ENCODE peak calls at places on chromosomes 16 and 17, in five cellular contexts. One of them, this sample, is unnamed.

GRCh38 chr16:84498859-84499620 is 5.4 kb downstream of the MEAK7 start:
- DNase-seq in stomach: no peak
- DNase-seq in H54: no peak
- DNase-seq in ovary: no peak
- DNase-seq in heart left ventricle: no peak
- DNase-seq in this sample: no peak

GRCh38 chr17:45345554-45346254 is 28.9 kb upstream of the MAP3K14 start:
- DNase-seq in stomach: no peak
- DNase-seq in H54: no peak
- DNase-seq in ovary: peak; percentile 41
- DNase-seq in heart left ventricle: peak; percentile 47
- DNase-seq in this sample: peak; percentile 62

GRCh38 chr16:72317378-72317777 is 145.4 kb upstream of the PMFBP1 start:
- DNase-seq in stomach: no peak
- DNase-seq in H54: no peak
- DNase-seq in ovary: no peak
- DNase-seq in heart left ventricle: no peak
- DNase-seq in this sample: no peak

GRCh38 chr17:71899317-71899716 is 221.5 kb upstream of the SOX9 start:
- DNase-seq in stomach: no peak
- DNase-seq in H54: no peak
- DNase-seq in ovary: no peak
- DNase-seq in heart left ventricle: no peak
- DNase-seq in this sample: no peak

GRCh38 chr17:62206550-62206949 is 141.5 kb upstream of the MED13 start:
- DNase-seq in stomach: no peak
- DNase-seq in H54: no peak
- DNase-seq in ovary: no peak
- DNase-seq in heart left ventricle: no peak
- DNase-seq in this sample: no peak

GRCh38 chr17:63358111-63358839 is 87.8 kb downstream of the CYB561 start:
- DNase-seq in stomach: no peak
- DNase-seq in H54: peak; percentile 46
- DNase-seq in ovary: no peak
- DNase-seq in heart left ventricle: no peak
- DNase-seq in this sample: no peak

GRCh38 chr17:3012926-3013581 is 50.4 kb downstream of the OR1D5 start:
- DNase-seq in stomach: peak; percentile 63
- DNase-seq in H54: peak; percentile 59
- DNase-seq in ovary: peak; percentile 64
- DNase-seq in heart left ventricle: peak; percentile 61
- DNase-seq in this sample: peak; percentile 61

GRCh38 chr16:67164599-67165061 is at the start of gene HSF4:
- DNase-seq in stomach: peak; percentile 79
- DNase-seq in H54: no peak
- DNase-seq in ovary: peak; percentile 69
- DNase-seq in heart left ventricle: peak; percentile 84
- DNase-seq in this sample: peak; percentile 57

GRCh38 chr17:40283662-40284061 is 4.0 kb upstream of the CDC6 start:
- DNase-seq in stomach: no peak
- DNase-seq in H54: peak; percentile 53
- DNase-seq in ovary: no peak
- DNase-seq in heart left ventricle: no peak
- DNase-seq in this sample: no peak

GRCh38 chr17:14144513-14144912 is 75.2 kb downstream of the COX10 start:
- DNase-seq in stomach: no peak
- DNase-seq in H54: no peak
- DNase-seq in ovary: no peak
- DNase-seq in heart left ventricle: no peak
- DNase-seq in this sample: no peak

GRCh38 chr17:74259667-74260524 is 14.1 kb upstream of the DNAI2 start:
- DNase-seq in stomach: no peak
- DNase-seq in H54: no peak
- DNase-seq in ovary: no peak
- DNase-seq in heart left ventricle: no peak
- DNase-seq in this sample: no peak

GRCh38 chr17:28347261-28347891 is 10.0 kb downstream of the POLDIP2 start:
- DNase-seq in stomach: peak; percentile 50
- DNase-seq in H54: peak; percentile 71
- DNase-seq in ovary: no peak
- DNase-seq in heart left ventricle: no peak
- DNase-seq in this sample: no peak

GRCh38 chr17:65698381-65699061 is 137.1 kb upstream of the AXIN2 start:
- DNase-seq in stomach: no peak
- DNase-seq in H54: peak; percentile 15
- DNase-seq in ovary: no peak
- DNase-seq in heart left ventricle: no peak
- DNase-seq in this sample: no peak

GRCh38 chr17:14070344-14071007 is 1.2 kb downstream of the COX10 start:
- DNase-seq in stomach: no peak
- DNase-seq in H54: no peak
- DNase-seq in ovary: no peak
- DNase-seq in heart left ventricle: no peak
- DNase-seq in this sample: no peak

GRCh38 chr16:81583893-81584705 is 139.5 kb downstream of the CMIP start:
- DNase-seq in stomach: peak; percentile 68
- DNase-seq in H54: no peak
- DNase-seq in ovary: no peak
- DNase-seq in heart left ventricle: peak; percentile 14
- DNase-seq in this sample: no peak

GRCh38 chr17:69575346-69575761 is 160.9 kb downstream of the MAP2K6 start:
- DNase-seq in stomach: no peak
- DNase-seq in H54: no peak
- DNase-seq in ovary: no peak
- DNase-seq in heart left ventricle: no peak
- DNase-seq in this sample: no peak

GRCh38 chr17:72345083-72345482 is 224.3 kb downstream of the SOX9 start:
- DNase-seq in stomach: no peak
- DNase-seq in H54: no peak
- DNase-seq in ovary: no peak
- DNase-seq in heart left ventricle: no peak
- DNase-seq in this sample: no peak

GRCh38 chr16:58212824-58213655 is 15.1 kb upstream of the CSNK2A2 start:
- DNase-seq in stomach: no peak
- DNase-seq in H54: no peak
- DNase-seq in ovary: no peak
- DNase-seq in heart left ventricle: no peak
- DNase-seq in this sample: no peak

GRCh38 chr17:47917581-47917980 is 21.5 kb downstream of the SP2 start:
- DNase-seq in stomach: no peak
- DNase-seq in H54: no peak
- DNase-seq in ovary: no peak
- DNase-seq in heart left ventricle: no peak
- DNase-seq in this sample: no peak

GRCh38 chr16:8801686-8802085 is 4.0 kb downstream of the PMM2 start:
- DNase-seq in stomach: no peak
- DNase-seq in H54: no peak
- DNase-seq in ovary: no peak
- DNase-seq in heart left ventricle: no peak
- DNase-seq in this sample: no peak

GRCh38 chr16:27317738-27318398 is 4.1 kb downstream of the IL4R start:
- DNase-seq in stomach: no peak
- DNase-seq in H54: no peak
- DNase-seq in ovary: no peak
- DNase-seq in heart left ventricle: no peak
- DNase-seq in this sample: no peak

GRCh38 chr16:85651822-85652430 is 36.8 kb downstream of the GINS2 start:
- DNase-seq in stomach: no peak
- DNase-seq in H54: no peak
- DNase-seq in ovary: peak; percentile 70
- DNase-seq in heart left ventricle: no peak
- DNase-seq in this sample: peak; percentile 46

GRCh38 chr16:53159781-53160436 is 105.1 kb downstream of the CHD9 start:
- DNase-seq in stomach: no peak
- DNase-seq in H54: peak; percentile 15
- DNase-seq in ovary: peak; percentile 25
- DNase-seq in heart left ventricle: no peak
- DNase-seq in this sample: peak; percentile 75

GRCh38 chr17:12522336-12522735 is 143.4 kb upstream of the MYOCD start:
- DNase-seq in stomach: no peak
- DNase-seq in H54: no peak
- DNase-seq in ovary: no peak
- DNase-seq in heart left ventricle: no peak
- DNase-seq in this sample: no peak

GRCh38 chr16:10539256-10539655 is 41.1 kb downstream of the EMP2 start:
- DNase-seq in stomach: no peak
- DNase-seq in H54: no peak
- DNase-seq in ovary: no peak
- DNase-seq in heart left ventricle: no peak
- DNase-seq in this sample: no peak

GRCh38 chr16:88926374-88926990 is 50.5 kb downstream of the CBFA2T3 start:
- DNase-seq in stomach: no peak
- DNase-seq in H54: peak; percentile 85
- DNase-seq in ovary: no peak
- DNase-seq in heart left ventricle: no peak
- DNase-seq in this sample: no peak

GRCh38 chr16:87132361-87133014 is 184.7 kb downstream of the C16orf95 start:
- DNase-seq in stomach: no peak
- DNase-seq in H54: no peak
- DNase-seq in ovary: no peak
- DNase-seq in heart left ventricle: no peak
- DNase-seq in this sample: no peak

GRCh38 chr16:84654998-84655397 is 6.7 kb downstream of the KLHL36 start:
- DNase-seq in stomach: no peak
- DNase-seq in H54: no peak
- DNase-seq in ovary: no peak
- DNase-seq in heart left ventricle: no peak
- DNase-seq in this sample: no peak

GRCh38 chr16:22250522-22250921 is 44.4 kb downstream of the EEF2K start:
- DNase-seq in stomach: no peak
- DNase-seq in H54: peak; percentile 42
- DNase-seq in ovary: no peak
- DNase-seq in heart left ventricle: no peak
- DNase-seq in this sample: peak; percentile 31

GRCh38 chr17:48134912-48135480 is 27.4 kb downstream of the SNX11 start:
- DNase-seq in stomach: no peak
- DNase-seq in H54: no peak
- DNase-seq in ovary: no peak
- DNase-seq in heart left ventricle: no peak
- DNase-seq in this sample: peak; percentile 18

GRCh38 chr17:35467824-35468223 is 19.3 kb upstream of the SLFN13 start:
- DNase-seq in stomach: no peak
- DNase-seq in H54: no peak
- DNase-seq in ovary: no peak
- DNase-seq in heart left ventricle: no peak
- DNase-seq in this sample: no peak

GRCh38 chr16:11361043-11361442 is 15.8 kb downstream of the RMI2 start:
- DNase-seq in stomach: no peak
- DNase-seq in H54: no peak
- DNase-seq in ovary: no peak
- DNase-seq in heart left ventricle: no peak
- DNase-seq in this sample: no peak

GRCh38 chr17:70544307-70544706 is 375.0 kb downstream of the KCNJ2 start:
- DNase-seq in stomach: no peak
- DNase-seq in H54: no peak
- DNase-seq in ovary: no peak
- DNase-seq in heart left ventricle: no peak
- DNase-seq in this sample: no peak

GRCh38 chr17:8402921-8403536 is 5.4 kb upstream of the RNF222 start:
- DNase-seq in stomach: no peak
- DNase-seq in H54: no peak
- DNase-seq in ovary: no peak
- DNase-seq in heart left ventricle: no peak
- DNase-seq in this sample: no peak

DNA sequence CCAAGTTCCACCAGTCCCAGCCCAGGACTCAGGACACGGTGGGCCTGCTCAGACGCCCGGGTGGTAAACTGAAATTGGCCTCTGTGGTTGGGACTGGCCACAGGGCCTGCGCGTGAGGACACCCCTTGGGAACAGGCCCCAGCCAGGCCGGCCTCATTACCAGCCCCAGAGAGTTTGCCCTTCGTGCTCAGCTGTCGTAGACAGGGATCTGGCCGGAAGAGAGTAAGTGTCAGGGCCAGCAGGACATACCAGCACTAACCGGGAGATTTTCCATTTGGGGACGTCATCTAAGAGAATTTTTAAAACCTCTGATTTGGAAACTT is 2.3 kb upstream of the RBFOX3 start:
- DNase-seq in stomach: no peak
- DNase-seq in H54: no peak
- DNase-seq in ovary: no peak
- DNase-seq in heart left ventricle: no peak
- DNase-seq in this sample: no peak
- TF ChIP-seq POLR2A in stomach: no peak
- TF ChIP-seq POLR2A in H54: no peak
- TF ChIP-seq POLR2A in ovary: no peak
- TF ChIP-seq POLR2A in heart left ventricle: no peak
- TF ChIP-seq POLR2A in this sample: no peak

GRCh38 chr16:30747799-30748633 is at the start of gene PHKG2:
- DNase-seq in stomach: peak; percentile 100
- DNase-seq in H54: peak; percentile 96
- DNase-seq in ovary: peak; percentile 99
- DNase-seq in heart left ventricle: peak; percentile 100
- DNase-seq in this sample: peak; percentile 99
- TF ChIP-seq POLR2A in stomach: no peak
- TF ChIP-seq POLR2A in H54: peak; percentile 65
- TF ChIP-seq POLR2A in ovary: peak; percentile 41
- TF ChIP-seq POLR2A in heart left ventricle: no peak
- TF ChIP-seq POLR2A in this sample: peak; percentile 88

DNA sequence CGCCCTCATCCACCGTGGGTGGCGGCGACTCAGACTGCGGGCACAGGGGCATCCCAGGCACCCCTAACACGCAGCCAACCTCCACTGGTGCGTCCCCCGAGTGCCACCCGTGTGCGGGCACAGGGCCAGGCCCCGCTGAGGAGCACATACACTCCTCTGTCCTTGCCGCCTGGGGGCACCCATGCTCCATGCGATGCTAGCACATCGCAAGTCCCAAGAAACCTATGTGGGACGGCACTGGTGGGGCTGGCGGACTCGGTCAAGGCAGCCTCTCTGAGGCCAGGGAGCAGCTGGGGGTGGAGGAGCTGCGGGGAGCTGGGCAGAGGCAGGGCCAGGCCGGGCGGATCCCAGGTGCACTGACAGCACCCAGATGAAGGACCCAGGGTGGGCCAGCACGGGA is 4.0 kb downstream of the ZNF598 start:
- DNase-seq in stomach: no peak
- DNase-seq in H54: no peak
- DNase-seq in ovary: no peak
- DNase-seq in heart left ventricle: no peak
- DNase-seq in this sample: no peak
- TF ChIP-seq POLR2A in stomach: no peak
- TF ChIP-seq POLR2A in H54: no peak
- TF ChIP-seq POLR2A in ovary: no peak
- TF ChIP-seq POLR2A in heart left ventricle: no peak
- TF ChIP-seq POLR2A in this sample: no peak

GRCh38 chr17:76264755-76265623 is at the start of gene UBALD2:
- DNase-seq in stomach: peak; percentile 100
- DNase-seq in H54: peak; percentile 100
- DNase-seq in ovary: peak; percentile 98
- DNase-seq in heart left ventricle: peak; percentile 100
- DNase-seq in this sample: peak; percentile 99
- TF ChIP-seq POLR2A in stomach: no peak
- TF ChIP-seq POLR2A in H54: peak; percentile 74
- TF ChIP-seq POLR2A in ovary: peak; percentile 57
- TF ChIP-seq POLR2A in heart left ventricle: peak; percentile 84
- TF ChIP-seq POLR2A in this sample: peak; percentile 76

GRCh38 chr17:58513913-58514794 is at the start of gene MTMR4:
- DNase-seq in stomach: peak; percentile 90
- DNase-seq in H54: peak; percentile 88
- DNase-seq in ovary: peak; percentile 87
- DNase-seq in heart left ventricle: peak; percentile 87
- DNase-seq in this sample: peak; percentile 85
- TF ChIP-seq POLR2A in stomach: no peak
- TF ChIP-seq POLR2A in H54: peak; percentile 37
- TF ChIP-seq POLR2A in ovary: no peak
- TF ChIP-seq POLR2A in heart left ventricle: no peak
- TF ChIP-seq POLR2A in this sample: peak; percentile 54

This sample was measured in erythroblast.